ENCODE peak calls at places on chromosomes 11 and 22, in nine cellular contexts. F is GM13977; J is activated naive CD4-positive, alpha-beta T cell treated with anti-CD3 and anti-CD28 coated beads, Interleukin-2, amount 50 U/mL, for 16 hours; B is stimulated activated CD8-positive, alpha-beta memory T cell treated with anti-CD3 and anti-CD28 coated beads, Interleukin-2, amount 100 ng/mL, for 48 hours; S is NCI-H1105 treated with DMSO at 0.1 percent for 48 hours; U is activated naive CD8-positive, alpha-beta T cell treated with anti-CD3 and anti-CD28 coated beads, Interleukin-2, amount 50 U/mL, for 24 hours; T is cerebellum; A is activated T-cell treated with anti-CD3 and anti-CD28 coated beads for 24 hours; X is nucleus accumbens. G is an unnamed sample.

GRCh38 chr11:66562275-66562674 is 6.1 kb downstream of the CTSF start:
- DNase-seq in S (no peak), U (no peak), B (no peak), T (no peak), F (no peak), J (no peak), A (no peak), X (no peak), G (no peak)

GRCh38 chr11:106133529-106133928 is 56.1 kb downstream of the AASDHPPT start:
- DNase-seq in J (no peak), F (no peak), T (no peak), U (no peak), A (no peak), X (no peak), S (no peak), B (no peak), G (peak)

GRCh38 chr11:9571071-9571765 is 2.3 kb upstream of the WEE1 start:
- DNase-seq in B (no peak), U (no peak), T (no peak), J (no peak), F (no peak), A (no peak), X (no peak), S (no peak), G (no peak)

GRCh38 chr22:45470871-45471270 is 31.8 kb upstream of the FBLN1 start:
- DNase-seq in B (no peak), A (no peak), X (no peak), J (no peak), T (no peak), U (no peak), F (no peak), S (no peak), G (no peak)

GRCh38 chr11:69540118-69541000 is 58.9 kb downstream of the LINC01488 start:
- DNase-seq in T (no peak), S (no peak), F (no peak), B (no peak), A (no peak), J (no peak), X (no peak), U (no peak), G (no peak)

GRCh38 chr11:100562102-100562501 is 125.0 kb upstream of the ARHGAP42 start:
- DNase-seq in J (no peak), B (no peak), S (no peak), X (no peak), U (no peak), T (no peak), F (no peak), A (no peak), G (peak)

GRCh38 chr22:45042263-45042662 is 32.5 kb upstream of the PHF21B start:
- DNase-seq in S (no peak), A (no peak), T (no peak), B (no peak), F (no peak), J (no peak), U (no peak), X (no peak), G (no peak)

GRCh38 chr11:99383628-99384300 is 363.0 kb downstream of the CNTN5 start:
- DNase-seq in F (no peak), T (no peak), S (no peak), U (no peak), J (no peak), A (no peak), X (no peak), B (no peak), G (no peak)

GRCh38 chr22:33504941-33505647 is 415.2 kb downstream of the LARGE1 start:
- DNase-seq in U (no peak), T (no peak), A (no peak), B (no peak), X (no peak), J (no peak), F (no peak), S (no peak), G (no peak)

GRCh38 chr22:47333625-47334024 is 571.2 kb downstream of the TBC1D22A start:
- DNase-seq in X (no peak), A (no peak), U (no peak), S (peak), T (no peak), B (no peak), J (no peak), F (no peak), G (peak)

GRCh38 chr11:47523491-47524199 is 29.3 kb downstream of the CELF1 start:
- DNase-seq in T (peak), X (no peak), U (no peak), J (peak), A (no peak), F (peak), S (no peak), B (no peak), G (peak)

GRCh38 chr11:13174090-13174489 is 103.5 kb upstream of the BMAL1 start:
- DNase-seq in S (no peak), F (no peak), X (no peak), U (no peak), T (no peak), A (no peak), J (no peak), B (no peak), G (no peak)